ENCODE peak calls at places on chromosomes 5 and 9, in five cellular contexts. One of them, this sample, is unnamed.

GRCh38 chr5:31270396-31270795 is 76.9 kb downstream of the CDH6 start:
- DNase-seq in H9: no peak
- DNase-seq in H1: no peak
- DNase-seq in mesenchymal stem cell: no peak
- DNase-seq in trophoblast cell: peak; percentile 34
- DNase-seq in this sample: peak; percentile 47

GRCh38 chr9:73962792-73963191 is 534.3 kb upstream of the RORB start:
- DNase-seq in H9: no peak
- DNase-seq in H1: no peak
- DNase-seq in mesenchymal stem cell: no peak
- DNase-seq in trophoblast cell: no peak
- DNase-seq in this sample: no peak

GRCh38 chr5:159242153-159242552 is 20.9 kb upstream of the UBLCP1 start:
- DNase-seq in H9: no peak
- DNase-seq in H1: no peak
- DNase-seq in mesenchymal stem cell: no peak
- DNase-seq in trophoblast cell: peak; percentile 17
- DNase-seq in this sample: no peak

GRCh38 chr5:146042628-146043279 is 62.6 kb downstream of the PLAC8L1 start:
- DNase-seq in H9: no peak
- DNase-seq in H1: no peak
- DNase-seq in mesenchymal stem cell: peak; percentile 86
- DNase-seq in trophoblast cell: peak; percentile 41
- DNase-seq in this sample: no peak

GRCh38 chr5:71862661-71863060 is 143.6 kb downstream of the CARTPT start:
- DNase-seq in H9: no peak
- DNase-seq in H1: no peak
- DNase-seq in mesenchymal stem cell: no peak
- DNase-seq in trophoblast cell: no peak
- DNase-seq in this sample: no peak

GRCh38 chr5:34709861-34710673 is 53.9 kb downstream of the RAI14 start:
- DNase-seq in H9: no peak
- DNase-seq in H1: no peak
- DNase-seq in mesenchymal stem cell: peak; percentile 83
- DNase-seq in trophoblast cell: peak; percentile 92
- DNase-seq in this sample: no peak

GRCh38 chr9:21160178-21160577 is 6.3 kb downstream of the IFNA21 start:
- DNase-seq in H9: no peak
- DNase-seq in H1: no peak
- DNase-seq in mesenchymal stem cell: peak; percentile 44
- DNase-seq in trophoblast cell: no peak
- DNase-seq in this sample: no peak

GRCh38 chr5:44389410-44389879 is at the start of gene FGF10:
- DNase-seq in H9: peak; percentile 84
- DNase-seq in H1: peak; percentile 33
- DNase-seq in mesenchymal stem cell: peak; percentile 22
- DNase-seq in trophoblast cell: no peak
- DNase-seq in this sample: peak; percentile 64

GRCh38 chr9:126551812-126552211 is 61.9 kb upstream of the LMX1B start:
- DNase-seq in H9: no peak
- DNase-seq in H1: no peak
- DNase-seq in mesenchymal stem cell: no peak
- DNase-seq in trophoblast cell: no peak
- DNase-seq in this sample: no peak

GRCh38 chr9:124457887-124458431 is 7.7 kb downstream of the ADGRD2 start:
- DNase-seq in H9: peak; percentile 32
- DNase-seq in H1: no peak
- DNase-seq in mesenchymal stem cell: no peak
- DNase-seq in trophoblast cell: no peak
- DNase-seq in this sample: no peak

GRCh38 chr5:149406203-149406978 is 27.3 kb upstream of the IL17B start:
- DNase-seq in H9: peak; percentile 59
- DNase-seq in H1: no peak
- DNase-seq in mesenchymal stem cell: peak; percentile 87
- DNase-seq in trophoblast cell: no peak
- DNase-seq in this sample: no peak

GRCh38 chr5:132215329-132215728 is 12.3 kb downstream of the P4HA2 start:
- DNase-seq in H9: no peak
- DNase-seq in H1: no peak
- DNase-seq in mesenchymal stem cell: peak; percentile 97
- DNase-seq in trophoblast cell: no peak
- DNase-seq in this sample: no peak

GRCh38 chr5:88889165-88890069 is 6.4 kb upstream of the MEF2C start:
- DNase-seq in H9: peak; percentile 70
- DNase-seq in H1: no peak
- DNase-seq in mesenchymal stem cell: peak; percentile 60
- DNase-seq in trophoblast cell: no peak
- DNase-seq in this sample: no peak

GRCh38 chr9:16866542-16866941 is 3.9 kb downstream of the BNC2 start:
- DNase-seq in H9: no peak
- DNase-seq in H1: no peak
- DNase-seq in mesenchymal stem cell: peak; percentile 29
- DNase-seq in trophoblast cell: no peak
- DNase-seq in this sample: no peak

GRCh38 chr5:142296914-142297417 is 27.9 kb downstream of the SPRY4 start:
- DNase-seq in H9: no peak
- DNase-seq in H1: no peak
- DNase-seq in mesenchymal stem cell: peak; percentile 95
- DNase-seq in trophoblast cell: no peak
- DNase-seq in this sample: no peak

DNA sequence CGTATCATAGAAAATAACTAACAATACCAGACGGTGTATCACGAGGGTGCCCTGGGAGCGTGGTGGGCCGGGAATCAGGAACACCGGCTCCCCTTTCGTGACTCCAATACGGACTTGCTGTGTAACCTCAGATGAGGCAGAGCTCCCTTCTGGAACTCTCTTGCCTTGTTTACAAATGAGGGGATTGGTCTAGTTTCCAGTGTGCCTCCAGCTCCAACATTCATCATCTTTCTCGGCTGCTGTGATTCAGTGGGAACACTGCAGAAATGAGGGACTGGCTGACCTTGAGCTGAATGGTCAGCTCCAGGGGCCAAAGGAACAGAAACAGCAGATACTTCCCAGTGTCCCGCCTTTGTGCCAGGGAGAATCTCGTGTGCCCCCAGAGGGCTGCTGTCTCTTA is 22.6 kb upstream of the TGFBI start:
- DNase-seq in H9: no peak
- DNase-seq in H1: no peak
- DNase-seq in mesenchymal stem cell: peak; percentile 86
- DNase-seq in trophoblast cell: no peak
- DNase-seq in this sample: no peak
- H2BK12ac ChIP-seq in H9: no peak overlapping the region
- H2BK12ac ChIP-seq in H1: no peak overlapping the region
- H2BK12ac ChIP-seq in mesenchymal stem cell: peak overlapping the region; percentile 29
- H2BK12ac ChIP-seq in trophoblast cell: peak overlapping the region; percentile 83
- H2BK12ac ChIP-seq in this sample: no peak overlapping the region

GRCh38 chr5:15117691-15118090 is 246.1 kb upstream of the ANKH start:
- DNase-seq in H9: no peak
- DNase-seq in H1: no peak
- DNase-seq in mesenchymal stem cell: no peak
- DNase-seq in trophoblast cell: no peak
- DNase-seq in this sample: no peak

GRCh38 chr5:15116996-15117395 is 245.4 kb upstream of the ANKH start:
- DNase-seq in H9: no peak
- DNase-seq in H1: no peak
- DNase-seq in mesenchymal stem cell: peak; percentile 59
- DNase-seq in trophoblast cell: peak; percentile 45
- DNase-seq in this sample: no peak
- H2BK120ac ChIP-seq in H9: no peak overlapping the region
- H2BK120ac ChIP-seq in H1: no peak overlapping the region
- H2BK120ac ChIP-seq in mesenchymal stem cell: no peak overlapping the region
- H2BK120ac ChIP-seq in trophoblast cell: no peak overlapping the region
- H2BK120ac ChIP-seq in this sample: no peak overlapping the region

GRCh38 chr5:180990889-180991257 is 2.2 kb downstream of the BTNL3 start:
- DNase-seq in H9: no peak
- DNase-seq in H1: no peak
- DNase-seq in mesenchymal stem cell: no peak
- DNase-seq in trophoblast cell: no peak
- DNase-seq in this sample: no peak

GRCh38 chr5:180988592-180988991 is at the start of gene BTNL3:
- DNase-seq in H9: no peak
- DNase-seq in H1: no peak
- DNase-seq in mesenchymal stem cell: no peak
- DNase-seq in trophoblast cell: no peak
- DNase-seq in this sample: no peak

GRCh38 chr5:180988011-180988410 is 635 bp upstream of the BTNL3 start:
- DNase-seq in H9: no peak
- DNase-seq in H1: no peak
- DNase-seq in mesenchymal stem cell: no peak
- DNase-seq in trophoblast cell: no peak
- DNase-seq in this sample: no peak

DNA sequence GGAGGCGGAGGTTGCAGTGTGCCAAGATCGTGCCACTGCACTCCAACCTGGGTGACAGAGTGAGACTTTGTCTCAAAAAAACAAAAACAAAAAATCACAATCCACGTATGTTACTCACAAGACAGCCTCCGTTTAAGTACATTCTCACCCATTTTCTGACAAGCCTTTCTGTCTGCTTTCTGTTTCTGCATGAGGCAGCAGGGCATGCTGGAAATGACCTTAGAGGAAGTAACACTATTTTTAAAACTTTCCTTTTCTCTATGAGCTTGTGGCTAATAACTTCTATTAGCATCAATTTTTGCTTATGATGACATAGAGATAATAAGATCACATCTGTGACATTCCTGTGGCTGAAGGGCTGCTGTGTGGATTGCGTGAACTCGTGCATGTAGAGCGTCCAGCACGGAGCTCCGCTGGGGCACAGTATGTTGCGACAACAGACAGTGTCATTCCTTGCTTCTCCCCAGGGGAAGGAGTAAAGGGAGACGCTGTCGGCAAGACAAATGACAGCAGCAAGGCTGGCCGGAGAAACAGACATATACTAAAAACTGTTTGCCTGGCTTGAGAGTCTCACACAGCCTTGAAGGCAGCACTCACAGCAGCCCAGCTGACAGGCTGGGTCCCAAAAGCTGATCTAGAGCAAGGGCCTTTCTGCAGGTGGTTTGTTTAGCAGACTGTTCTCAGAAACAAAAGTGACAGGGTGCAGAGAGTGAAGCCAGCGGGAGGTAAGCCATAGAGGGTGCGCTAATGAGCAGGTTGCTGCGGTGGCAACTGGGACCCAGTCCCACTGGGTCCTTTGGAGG is 1.6 kb downstream of the BTNL3 start:
- DNase-seq in H9: no peak
- DNase-seq in H1: no peak
- DNase-seq in mesenchymal stem cell: no peak
- DNase-seq in trophoblast cell: peak; percentile 17
- DNase-seq in this sample: no peak
- H2AFZ ChIP-seq in H9: no peak overlapping the region
- H2AFZ ChIP-seq in H1: no peak overlapping the region
- H2AFZ ChIP-seq in mesenchymal stem cell: no peak overlapping the region
- H2AFZ ChIP-seq in trophoblast cell: no peak overlapping the region
- H2AFZ ChIP-seq in this sample: no peak overlapping the region

GRCh38 chr5:157196045-157196444 is 15.4 kb downstream of the ITK start:
- DNase-seq in H9: no peak
- DNase-seq in H1: no peak
- DNase-seq in mesenchymal stem cell: no peak
- DNase-seq in trophoblast cell: no peak
- DNase-seq in this sample: no peak
- H2BK12ac ChIP-seq in H9: no peak overlapping the region
- H2BK12ac ChIP-seq in H1: no peak overlapping the region
- H2BK12ac ChIP-seq in mesenchymal stem cell: no peak overlapping the region
- H2BK12ac ChIP-seq in trophoblast cell: no peak overlapping the region
- H2BK12ac ChIP-seq in this sample: no peak overlapping the region

GRCh38 chr5:179275381-179275878 is 69.8 kb downstream of the ADAMTS2 start:
- DNase-seq in H9: no peak
- DNase-seq in H1: no peak
- DNase-seq in mesenchymal stem cell: no peak
- DNase-seq in trophoblast cell: no peak
- DNase-seq in this sample: no peak
- H2BK120ac ChIP-seq in H9: no peak overlapping the region
- H2BK120ac ChIP-seq in H1: no peak overlapping the region
- H2BK120ac ChIP-seq in mesenchymal stem cell: peak overlapping the region; percentile 83
- H2BK120ac ChIP-seq in trophoblast cell: peak overlapping the region; percentile 82
- H2BK120ac ChIP-seq in this sample: peak overlapping the region; percentile 8